ENCODE peak calls at places on chromosome 18, in eight cellular contexts. G is breast epithelium, P is H1, U is tibial artery, X is Peyer's patch, F is left lung, S is left ventricle myocardium inferior, K is uterus. V is an unnamed sample. For H3K36me3, the result is how much of the 10 kb centered on the place peaks cover.

GRCh38 chr18:2304378-2305175 is 266.7 kb downstream of the METTL4 start:
- DNase-seq in U (no peak), F (no peak), X (no peak), P (no peak), K (no peak), S (no peak), G (no peak), V (no peak)

GRCh38 chr18:6737833-6738232 is 8.3 kb downstream of the ARHGAP28 start:
- DNase-seq in X (no peak), F (no peak), G (no peak), S (no peak), P (no peak), U (no peak), K (no peak), V (no peak)

GRCh38 chr18:67794512-67794911 is 278.0 kb upstream of the DSEL start:
- DNase-seq in X (no peak), S (no peak), G (no peak), U (no peak), F (no peak), K (no peak), P (no peak), V (no peak)

GRCh38 chr18:5604778-5605177 is 61.0 kb upstream of the EPB41L3 start:
- DNase-seq in S (no peak), K (no peak), G (no peak), F (no peak), P (no peak), U (no peak), X (peak), V (no peak)

GRCh38 chr18:76824136-76824676 is 1.8 kb downstream of the ZNF236 start:
- DNase-seq in S (no peak), P (peak), G (no peak), K (no peak), F (no peak), U (no peak), X (no peak), V (no peak)

GRCh38 chr18:77088977-77089795 is 43.4 kb downstream of the MBP start:
- DNase-seq in S (no peak), U (no peak), F (no peak), K (no peak), G (no peak), X (no peak), P (no peak), V (no peak)

GRCh38 chr18:48153641-48154481 is 223.4 kb upstream of the SMAD2 start:
- DNase-seq in K (no peak), U (no peak), G (no peak), F (no peak), X (no peak), S (no peak), P (no peak), V (peak)

GRCh38 chr18:70188113-70188512 is 17.4 kb downstream of the RTTN start:
- DNase-seq in K (no peak), G (no peak), F (no peak), S (no peak), X (no peak), P (no peak), U (no peak), V (no peak)

GRCh38 chr18:33839452-33840225 is 261.6 kb downstream of the ASXL3 start:
- DNase-seq in U (no peak), X (no peak), S (no peak), K (no peak), P (no peak), F (no peak), G (no peak), V (no peak)

GRCh38 chr18:43578636-43579203 is 301.4 kb upstream of the SYT4 start:
- DNase-seq in X (no peak), K (no peak), G (no peak), S (no peak), U (no peak), P (no peak), F (no peak), V (no peak)

GRCh38 chr18:44733069-44733753 is 52.5 kb downstream of the SETBP1 start:
- DNase-seq in K (no peak), F (no peak), X (no peak), U (no peak), G (no peak), S (no peak), P (no peak), V (peak)

GRCh38 chr18:59114160-59114559 is 25.5 kb upstream of the SEC11C start:
- DNase-seq in X (no peak), U (no peak), S (no peak), P (no peak), F (no peak), G (no peak), K (no peak), V (no peak)

GRCh38 chr18:29693334-29693733 is 1349.2 kb downstream of the DSC3 start:
- DNase-seq in G (no peak), S (no peak), U (no peak), P (no peak), X (no peak), F (no peak), K (no peak), V (no peak)

GRCh38 chr18:27227721-27228120 is 42.6 kb upstream of the CHST9 start:
- DNase-seq in U (no peak), P (no peak), G (no peak), X (no peak), K (no peak), F (no peak), S (no peak), V (no peak)

GRCh38 chr18:66601649-66602048 is 2.2 kb downstream of the CDH19 start:
- DNase-seq in G (no peak), S (no peak), F (no peak), X (no peak), U (no peak), K (no peak), P (no peak), V (no peak)

GRCh38 chr18:23178661-23179081 is 43.4 kb downstream of the CABLES1 start:
- DNase-seq in U (no peak), G (no peak), S (no peak), P (no peak), F (no peak), X (no peak), K (no peak), V (no peak)

GRCh38 chr18:44537521-44537920 is 143.2 kb upstream of the SETBP1 start:
- DNase-seq in S (no peak), G (no peak), F (peak), K (no peak), P (no peak), X (no peak), U (peak), V (peak)

GRCh38 chr18:23935804-23936203 is 78.8 kb upstream of the TTC39C start:
- DNase-seq in K (no peak), U (no peak), S (no peak), X (peak), G (no peak), P (no peak), F (no peak), V (no peak)

GRCh38 chr18:6120820-6121279 is 225.5 kb upstream of the TMEM200C start:
- DNase-seq in X (no peak), F (no peak), S (no peak), G (no peak), P (no peak), U (no peak), K (no peak), V (no peak)

GRCh38 chr18:39480494-39481245 is 1915.1 kb upstream of the CELF4 start:
- DNase-seq in X (no peak), G (no peak), S (no peak), F (no peak), P (no peak), U (no peak), K (no peak), V (peak)

GRCh38 chr18:11279461-11279860 is 130.1 kb upstream of the PIEZO2 start:
- DNase-seq in G (no peak), S (no peak), U (no peak), P (no peak), X (no peak), F (no peak), K (no peak), V (no peak)

GRCh38 chr18:23835076-23835475 is 145.8 kb downstream of the LAMA3 start:
- DNase-seq in F (no peak), P (no peak), S (no peak), X (no peak), U (no peak), G (no peak), K (no peak), V (no peak)

GRCh38 chr18:8722946-8723477 is 17.7 kb downstream of the MTCL1 start:
- DNase-seq in P (no peak), G (no peak), F (no peak), S (no peak), X (no peak), K (no peak), U (no peak), V (no peak)

GRCh38 chr18:68714356-68714706 is 577 bp downstream of the TMX3 start:
- DNase-seq in S (no peak), P (peak), U (no peak), K (no peak), G (no peak), X (no peak), F (no peak), V (no peak)

GRCh38 chr18:50581517-50581916 is 21.6 kb downstream of the MAPK4 start:
- DNase-seq in U (no peak), X (no peak), K (no peak), P (no peak), S (no peak), F (no peak), G (no peak), V (no peak)

GRCh38 chr18:64659186-64659585 is 510.3 kb upstream of the LINC00305 start:
- DNase-seq in S (no peak), X (no peak), U (no peak), G (no peak), P (no peak), K (no peak), F (no peak), V (no peak)

GRCh38 chr18:55404811-55405654 is 183.0 kb downstream of the TCF4 start:
- DNase-seq in X (no peak), P (no peak), K (no peak), U (no peak), S (no peak), G (no peak), F (no peak), V (no peak)

GRCh38 chr18:22543764-22544163 is 126.0 kb upstream of the CTAGE1 start:
- DNase-seq in P (no peak), F (no peak), S (peak), K (peak), G (peak), U (peak), X (no peak), V (no peak)

GRCh38 chr18:34707670-34708069 is 2.4 kb upstream of the DTNA start:
- DNase-seq in P (no peak), F (no peak), S (no peak), K (peak), X (peak), G (no peak), U (peak), V (peak)

GRCh38 chr18:23893653-23894052 is 120.9 kb upstream of the TTC39C start:
- DNase-seq in P (no peak), S (no peak), G (no peak), K (no peak), U (no peak), F (no peak), X (no peak), V (no peak)

GRCh38 chr18:5627756-5628511 is 84.1 kb upstream of the EPB41L3 start:
- DNase-seq in F (no peak), U (no peak), G (no peak), K (no peak), X (peak), P (no peak), S (no peak), V (no peak)

GRCh38 chr18:29651121-29651675 is 1391.3 kb downstream of the DSC3 start:
- DNase-seq in X (no peak), S (no peak), F (no peak), K (no peak), U (no peak), P (no peak), G (no peak), V (no peak)

GRCh38 chr18:944440-944839 is 39.8 kb downstream of the ADCYAP1 start:
- DNase-seq in G (no peak), S (no peak), F (no peak), U (no peak), P (no peak), X (no peak), K (no peak), V (peak)

GRCh38 chr18:77197073-77197472 is 52.6 kb upstream of the GALR1 start:
- DNase-seq in U (no peak), F (no peak), P (peak), K (no peak), X (no peak), G (no peak), S (no peak), V (no peak)

GRCh38 chr18:76167440-76167839 is 327.6 kb downstream of the ZNF516 start:
- DNase-seq in S (no peak), U (no peak), F (peak), X (no peak), G (peak), P (no peak), K (no peak), V (no peak)

GRCh38 chr18:9732031-9732430 is 23.9 kb downstream of the RAB31 start:
- DNase-seq in F (no peak), U (no peak), P (no peak), X (peak), K (no peak), G (no peak), S (no peak), V (no peak)

GRCh38 chr18:22542400-22542835 is 124.7 kb upstream of the CTAGE1 start:
- DNase-seq in X (no peak), G (no peak), K (peak), U (peak), P (no peak), S (peak), F (no peak), V (peak)

GRCh38 chr18:56158676-56159075 is 479.7 kb downstream of the TXNL1 start:
- DNase-seq in F (no peak), X (no peak), S (no peak), G (no peak), P (no peak), K (no peak), U (no peak), V (no peak)

GRCh38 chr18:37534627-37535026 is 31.0 kb downstream of the CELF4 start:
- DNase-seq in S (no peak), X (no peak), F (no peak), G (no peak), P (no peak), K (no peak), U (no peak), V (no peak)

GRCh38 chr18:37535968-37536367 is 29.6 kb downstream of the CELF4 start:
- DNase-seq in F (no peak), U (no peak), X (no peak), K (no peak), S (no peak), P (no peak), G (no peak), V (no peak)

GRCh38 chr18:37532917-37533316 is 32.7 kb downstream of the CELF4 start:
- DNase-seq in F (no peak), S (no peak), X (no peak), P (no peak), G (no peak), U (no peak), K (no peak), V (no peak)

GRCh38 chr18:37536646-37537045 is 29.0 kb downstream of the CELF4 start:
- DNase-seq in X (no peak), P (no peak), U (no peak), F (no peak), K (no peak), S (no peak), G (no peak), V (no peak)

DNA sequence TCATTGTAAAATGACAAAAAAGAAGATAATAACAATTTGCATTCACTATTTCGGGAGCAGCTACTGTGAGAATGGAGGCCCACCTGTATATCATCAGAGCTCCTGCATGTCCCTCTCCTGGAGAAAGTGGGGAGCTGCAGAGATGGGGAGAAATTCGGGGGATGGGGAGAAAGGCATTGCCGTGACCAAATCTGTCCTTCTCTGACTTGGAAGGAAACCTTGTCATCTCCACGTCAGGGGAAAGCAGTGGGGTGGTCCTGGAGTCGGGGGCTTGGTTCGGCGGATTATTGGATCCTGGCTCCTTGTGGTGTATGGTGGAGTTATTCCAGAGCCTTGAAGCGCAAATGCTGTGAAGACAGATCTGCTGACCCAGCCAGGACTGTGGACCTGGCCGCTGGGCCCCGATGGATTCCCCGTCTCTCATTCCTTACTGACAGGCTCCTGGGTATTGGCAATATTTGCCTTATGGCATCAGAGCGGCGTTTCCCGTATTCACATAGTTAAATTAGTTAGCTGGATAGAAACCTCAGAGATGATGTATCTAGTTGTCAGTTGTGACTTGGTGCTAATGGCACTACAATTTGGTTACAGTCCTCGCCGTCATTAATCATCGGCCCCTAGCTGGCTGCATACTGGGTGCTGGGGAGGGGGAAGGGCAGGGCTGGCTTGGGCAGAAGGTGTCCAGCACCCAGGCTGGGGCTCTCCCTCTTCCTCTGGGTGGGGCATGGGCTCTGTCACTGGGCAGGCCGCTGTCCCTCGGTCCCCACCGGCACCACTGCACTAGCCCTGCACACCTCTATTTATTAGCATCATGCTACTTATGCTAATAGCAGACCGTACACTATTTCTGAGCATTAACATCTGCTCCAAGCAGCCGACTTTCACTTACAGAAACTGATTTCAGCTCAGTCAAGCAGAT is 31.7 kb downstream of the CELF4 start:
- DNase-seq in P (no peak), S (no peak), K (no peak), U (no peak), G (no peak), F (no peak), X (no peak), V (no peak)
- H3K4me3 ChIP-seq in P (no peak), S (no peak), K (no peak), U (no peak), G (no peak), F (no peak), X (no peak), V (no peak)

GRCh38 chr18:79930020-79930642 is 21.3 kb downstream of the SLC66A2 start:
- DNase-seq in F (no peak), X (no peak), P (no peak), G (no peak), K (no peak), U (no peak), S (no peak), V (no peak)
- H3K36me3 ChIP-seq in F (under half), X (under half), P (under half), G (under half), K (under half), U (half or more), S (half or more), V (under half)

GRCh38 chr18:75060185-75060584 is 148.8 kb downstream of the PTGR3 start:
- DNase-seq in F (no peak), X (no peak), G (no peak), P (no peak), U (no peak), K (no peak), S (no peak), V (no peak)
- H3K4me3 ChIP-seq in F (no peak), X (no peak), G (no peak), P (no peak), U (no peak), K (no peak), S (no peak), V (no peak)

GRCh38 chr18:60322591-60322990 is 50.0 kb downstream of the MC4R start:
- DNase-seq in F (no peak), G (no peak), S (no peak), K (no peak), X (no peak), U (no peak), P (no peak), V (no peak)

GRCh38 chr18:60319129-60319528 is 53.4 kb downstream of the MC4R start:
- DNase-seq in F (no peak), X (no peak), G (no peak), S (no peak), P (no peak), K (no peak), U (no peak), V (no peak)
- H3K36me3 ChIP-seq in F (under half), X (under half), G (under half), S (under half), P (under half), K (under half), U (under half), V (under half)

GRCh38 chr18:13611616-13612110 is 114.7 kb downstream of the FAM210A start:
- DNase-seq in G (no peak), S (peak), K (peak), X (peak), U (peak), P (no peak), F (peak), V (peak)
- H3K4me3 ChIP-seq in G (peak), S (peak), K (peak), X (peak), U (peak), P (peak), F (peak), V (peak)

GRCh38 chr18:45957100-45957499 is 10.0 kb downstream of the EPG5 start:
- DNase-seq in X (no peak), K (no peak), F (no peak), P (no peak), S (no peak), G (no peak), U (no peak), V (peak)

GRCh38 chr18:45945669-45946068 is 21.5 kb downstream of the EPG5 start:
- DNase-seq in X (no peak), U (no peak), F (no peak), G (no peak), K (no peak), S (no peak), P (no peak), V (no peak)

GRCh38 chr18:45954070-45954712 is 12.9 kb downstream of the EPG5 start:
- DNase-seq in F (no peak), S (no peak), X (no peak), U (no peak), K (no peak), P (no peak), G (no peak), V (peak)

GRCh38 chr18:45951021-45951714 is 16.0 kb downstream of the EPG5 start:
- DNase-seq in F (no peak), P (no peak), U (peak), X (no peak), S (no peak), G (no peak), K (no peak), V (peak)
- H3K36me3 ChIP-seq in F (under half), P (under half), U (half or more), X (under half), S (half or more), G (under half), K (under half), V (half or more)

DNA sequence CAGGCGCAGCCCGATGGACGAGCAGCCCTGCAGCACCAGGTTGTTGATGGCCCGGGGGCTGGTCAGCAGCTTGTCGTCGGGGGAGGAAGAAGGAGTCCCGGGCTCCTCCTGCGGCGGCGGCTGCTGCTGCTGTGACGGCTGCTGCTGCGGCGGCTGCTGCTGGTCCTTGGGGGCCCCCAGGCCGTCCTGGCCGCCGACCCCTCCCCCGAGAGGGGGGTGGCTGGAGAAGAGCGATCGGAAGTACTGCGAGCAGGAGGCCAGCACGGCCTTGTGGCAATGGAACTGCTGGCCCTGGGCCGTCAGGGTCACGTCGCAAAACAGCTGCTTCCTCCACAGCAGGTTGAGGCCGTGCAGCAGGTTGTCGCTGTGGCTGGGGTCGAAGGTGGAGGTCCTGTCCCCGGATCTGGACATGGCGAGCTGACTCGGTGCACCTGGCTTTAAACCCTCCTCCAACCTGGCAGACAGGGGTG is 2.6 kb downstream of the KLHL14 start:
- DNase-seq in P (no peak), G (no peak), X (peak), K (no peak), F (no peak), U (no peak), S (no peak), V (no peak)
- H3K4me3 ChIP-seq in P (peak), G (peak), X (peak), K (peak), F (no peak), U (peak), S (peak), V (no peak)